ENCODE peak calls at places on chromosomes 6 and 20, in eight cellular contexts. One of them, this sample, is unnamed.

GRCh38 chr20:59802471-59803221 is 130.8 kb downstream of the SYCP2 start:
- DNase-seq in psoas muscle: no peak
- DNase-seq in fibroblast of lung: no peak
- DNase-seq in mucosa of descending colon: no peak
- DNase-seq in CD8-positive, alpha-beta T cell: no peak
- DNase-seq in ascending aorta: no peak
- DNase-seq in pancreas: peak
- DNase-seq in kidney epithelial cell: no peak
- DNase-seq in this sample: no peak

GRCh38 chr6:16397623-16398022 is 159.2 kb downstream of the GMPR start:
- DNase-seq in psoas muscle: no peak
- DNase-seq in fibroblast of lung: peak
- DNase-seq in mucosa of descending colon: no peak
- DNase-seq in CD8-positive, alpha-beta T cell: no peak
- DNase-seq in ascending aorta: no peak
- DNase-seq in pancreas: no peak
- DNase-seq in kidney epithelial cell: no peak
- DNase-seq in this sample: no peak

GRCh38 chr6:163355471-163355991 is 59.0 kb upstream of the QKI start:
- DNase-seq in psoas muscle: peak
- DNase-seq in fibroblast of lung: peak
- DNase-seq in mucosa of descending colon: peak
- DNase-seq in CD8-positive, alpha-beta T cell: no peak
- DNase-seq in ascending aorta: no peak
- DNase-seq in pancreas: no peak
- DNase-seq in kidney epithelial cell: no peak
- DNase-seq in this sample: peak

GRCh38 chr6:163490826-163491577 is 76.5 kb downstream of the QKI start:
- DNase-seq in psoas muscle: peak
- DNase-seq in fibroblast of lung: peak
- DNase-seq in mucosa of descending colon: peak
- DNase-seq in CD8-positive, alpha-beta T cell: no peak
- DNase-seq in ascending aorta: no peak
- DNase-seq in pancreas: peak
- DNase-seq in kidney epithelial cell: no peak
- DNase-seq in this sample: peak

GRCh38 chr6:13413906-13414555 is 73.4 kb downstream of the GFOD1 start:
- DNase-seq in psoas muscle: peak
- DNase-seq in fibroblast of lung: peak
- DNase-seq in mucosa of descending colon: no peak
- DNase-seq in CD8-positive, alpha-beta T cell: peak
- DNase-seq in ascending aorta: peak
- DNase-seq in pancreas: no peak
- DNase-seq in kidney epithelial cell: no peak
- DNase-seq in this sample: no peak

GRCh38 chr6:2244261-2245102 is 923 bp downstream of the GMDS start:
- DNase-seq in psoas muscle: no peak
- DNase-seq in fibroblast of lung: no peak
- DNase-seq in mucosa of descending colon: no peak
- DNase-seq in CD8-positive, alpha-beta T cell: no peak
- DNase-seq in ascending aorta: no peak
- DNase-seq in pancreas: no peak
- DNase-seq in kidney epithelial cell: no peak
- DNase-seq in this sample: no peak

GRCh38 chr6:26576407-26576843 is 20.3 kb upstream of the ABT1 start:
- DNase-seq in psoas muscle: no peak
- DNase-seq in fibroblast of lung: no peak
- DNase-seq in mucosa of descending colon: no peak
- DNase-seq in CD8-positive, alpha-beta T cell: no peak
- DNase-seq in ascending aorta: no peak
- DNase-seq in pancreas: no peak
- DNase-seq in kidney epithelial cell: no peak
- DNase-seq in this sample: no peak

GRCh38 chr6:35170166-35170565 is 29.0 kb upstream of the TCP11 start:
- DNase-seq in psoas muscle: no peak
- DNase-seq in fibroblast of lung: no peak
- DNase-seq in mucosa of descending colon: no peak
- DNase-seq in CD8-positive, alpha-beta T cell: no peak
- DNase-seq in ascending aorta: no peak
- DNase-seq in pancreas: no peak
- DNase-seq in kidney epithelial cell: no peak
- DNase-seq in this sample: peak

GRCh38 chr6:19354181-19354580 is 483.0 kb upstream of the ID4 start:
- DNase-seq in psoas muscle: no peak
- DNase-seq in fibroblast of lung: no peak
- DNase-seq in mucosa of descending colon: no peak
- DNase-seq in CD8-positive, alpha-beta T cell: no peak
- DNase-seq in ascending aorta: no peak
- DNase-seq in pancreas: no peak
- DNase-seq in kidney epithelial cell: no peak
- DNase-seq in this sample: no peak

GRCh38 chr6:158031445-158032353 is 50.0 kb downstream of the SYNJ2 start:
- DNase-seq in psoas muscle: peak
- DNase-seq in fibroblast of lung: peak
- DNase-seq in mucosa of descending colon: no peak
- DNase-seq in CD8-positive, alpha-beta T cell: peak
- DNase-seq in ascending aorta: peak
- DNase-seq in pancreas: peak
- DNase-seq in kidney epithelial cell: peak
- DNase-seq in this sample: peak

GRCh38 chr6:87870606-87871005 is 168.6 kb upstream of the AKIRIN2 start:
- DNase-seq in psoas muscle: no peak
- DNase-seq in fibroblast of lung: peak
- DNase-seq in mucosa of descending colon: no peak
- DNase-seq in CD8-positive, alpha-beta T cell: no peak
- DNase-seq in ascending aorta: no peak
- DNase-seq in pancreas: no peak
- DNase-seq in kidney epithelial cell: no peak
- DNase-seq in this sample: no peak

GRCh38 chr6:97394160-97394748 is 111.2 kb upstream of the MMS22L start:
- DNase-seq in psoas muscle: no peak
- DNase-seq in fibroblast of lung: peak
- DNase-seq in mucosa of descending colon: peak
- DNase-seq in CD8-positive, alpha-beta T cell: peak
- DNase-seq in ascending aorta: no peak
- DNase-seq in pancreas: no peak
- DNase-seq in kidney epithelial cell: peak
- DNase-seq in this sample: peak

GRCh38 chr6:9428416-9429172 is 986.3 kb downstream of the TFAP2A start:
- DNase-seq in psoas muscle: no peak
- DNase-seq in fibroblast of lung: peak
- DNase-seq in mucosa of descending colon: no peak
- DNase-seq in CD8-positive, alpha-beta T cell: no peak
- DNase-seq in ascending aorta: no peak
- DNase-seq in pancreas: no peak
- DNase-seq in kidney epithelial cell: no peak
- DNase-seq in this sample: peak

GRCh38 chr6:109874621-109875020 is 103.5 kb upstream of the GPR6 start:
- DNase-seq in psoas muscle: no peak
- DNase-seq in fibroblast of lung: no peak
- DNase-seq in mucosa of descending colon: no peak
- DNase-seq in CD8-positive, alpha-beta T cell: no peak
- DNase-seq in ascending aorta: no peak
- DNase-seq in pancreas: no peak
- DNase-seq in kidney epithelial cell: no peak
- DNase-seq in this sample: no peak

GRCh38 chr6:41638801-41639555 is 710 bp downstream of the MDFI start:
- DNase-seq in psoas muscle: no peak
- DNase-seq in fibroblast of lung: peak
- DNase-seq in mucosa of descending colon: peak
- DNase-seq in CD8-positive, alpha-beta T cell: no peak
- DNase-seq in ascending aorta: no peak
- DNase-seq in pancreas: no peak
- DNase-seq in kidney epithelial cell: no peak
- DNase-seq in this sample: no peak

GRCh38 chr20:31661625-31662371 is 24.1 kb downstream of the COX4I2 start:
- DNase-seq in psoas muscle: peak
- DNase-seq in fibroblast of lung: peak
- DNase-seq in mucosa of descending colon: peak
- DNase-seq in CD8-positive, alpha-beta T cell: peak
- DNase-seq in ascending aorta: no peak
- DNase-seq in pancreas: peak
- DNase-seq in kidney epithelial cell: no peak
- DNase-seq in this sample: peak

GRCh38 chr6:157492741-157493140 is 111.8 kb downstream of the ZDHHC14 start:
- DNase-seq in psoas muscle: no peak
- DNase-seq in fibroblast of lung: no peak
- DNase-seq in mucosa of descending colon: no peak
- DNase-seq in CD8-positive, alpha-beta T cell: no peak
- DNase-seq in ascending aorta: no peak
- DNase-seq in pancreas: no peak
- DNase-seq in kidney epithelial cell: no peak
- DNase-seq in this sample: no peak

GRCh38 chr6:45619994-45620471 is 242.3 kb upstream of the SUPT3H start:
- DNase-seq in psoas muscle: no peak
- DNase-seq in fibroblast of lung: peak
- DNase-seq in mucosa of descending colon: no peak
- DNase-seq in CD8-positive, alpha-beta T cell: no peak
- DNase-seq in ascending aorta: no peak
- DNase-seq in pancreas: no peak
- DNase-seq in kidney epithelial cell: no peak
- DNase-seq in this sample: peak

GRCh38 chr6:52612336-52613096 is 35.7 kb upstream of the TRAM2 start:
- DNase-seq in psoas muscle: no peak
- DNase-seq in fibroblast of lung: peak
- DNase-seq in mucosa of descending colon: no peak
- DNase-seq in CD8-positive, alpha-beta T cell: no peak
- DNase-seq in ascending aorta: no peak
- DNase-seq in pancreas: no peak
- DNase-seq in kidney epithelial cell: no peak
- DNase-seq in this sample: no peak

GRCh38 chr20:61576372-61576771 is 324.3 kb downstream of the CDH4 start:
- DNase-seq in psoas muscle: no peak
- DNase-seq in fibroblast of lung: no peak
- DNase-seq in mucosa of descending colon: no peak
- DNase-seq in CD8-positive, alpha-beta T cell: no peak
- DNase-seq in ascending aorta: no peak
- DNase-seq in pancreas: no peak
- DNase-seq in kidney epithelial cell: no peak
- DNase-seq in this sample: no peak

DNA sequence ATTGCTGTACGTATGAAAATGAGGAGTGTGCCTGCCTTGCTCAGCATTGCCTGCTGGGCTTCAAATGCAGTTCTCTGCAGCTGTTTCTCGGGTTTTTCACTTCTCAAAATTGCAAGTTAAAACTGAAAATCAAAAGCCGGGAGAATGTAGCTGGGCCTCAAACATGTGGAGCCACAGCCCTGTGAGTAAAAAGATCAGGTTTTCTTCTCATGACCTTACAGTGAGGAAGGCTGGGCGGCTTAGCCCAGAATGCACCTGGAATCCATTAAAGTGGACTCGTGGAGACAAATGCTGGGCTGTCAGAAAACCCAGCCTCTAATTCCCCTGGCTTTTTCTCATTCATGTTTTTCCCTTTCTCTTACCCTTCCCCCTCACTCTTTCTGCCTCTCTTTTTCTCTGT is 34.4 kb downstream of the DSE start:
- DNase-seq in psoas muscle: no peak
- DNase-seq in fibroblast of lung: peak
- DNase-seq in mucosa of descending colon: no peak
- DNase-seq in CD8-positive, alpha-beta T cell: no peak
- DNase-seq in ascending aorta: no peak
- DNase-seq in pancreas: no peak
- DNase-seq in kidney epithelial cell: no peak
- DNase-seq in this sample: peak
- H3K4me3 ChIP-seq in psoas muscle: peak
- H3K4me3 ChIP-seq in fibroblast of lung: peak
- H3K4me3 ChIP-seq in mucosa of descending colon: no peak
- H3K4me3 ChIP-seq in CD8-positive, alpha-beta T cell: no peak
- H3K4me3 ChIP-seq in ascending aorta: peak
- H3K4me3 ChIP-seq in pancreas: no peak
- H3K4me3 ChIP-seq in kidney epithelial cell: no peak
- H3K4me3 ChIP-seq in this sample: no peak

GRCh38 chr20:18466574-18466893 is 296 bp downstream of the DZANK1 start:
- DNase-seq in psoas muscle: no peak
- DNase-seq in fibroblast of lung: no peak
- DNase-seq in mucosa of descending colon: no peak
- DNase-seq in CD8-positive, alpha-beta T cell: no peak
- DNase-seq in ascending aorta: no peak
- DNase-seq in pancreas: no peak
- DNase-seq in kidney epithelial cell: no peak
- DNase-seq in this sample: no peak

GRCh38 chr20:18466894-18467678 is at the start of the genes DZANK1 and POLR3F:
- DNase-seq in psoas muscle: peak
- DNase-seq in fibroblast of lung: peak
- DNase-seq in mucosa of descending colon: peak
- DNase-seq in CD8-positive, alpha-beta T cell: peak
- DNase-seq in ascending aorta: peak
- DNase-seq in pancreas: peak
- DNase-seq in kidney epithelial cell: peak
- DNase-seq in this sample: peak

DNA sequence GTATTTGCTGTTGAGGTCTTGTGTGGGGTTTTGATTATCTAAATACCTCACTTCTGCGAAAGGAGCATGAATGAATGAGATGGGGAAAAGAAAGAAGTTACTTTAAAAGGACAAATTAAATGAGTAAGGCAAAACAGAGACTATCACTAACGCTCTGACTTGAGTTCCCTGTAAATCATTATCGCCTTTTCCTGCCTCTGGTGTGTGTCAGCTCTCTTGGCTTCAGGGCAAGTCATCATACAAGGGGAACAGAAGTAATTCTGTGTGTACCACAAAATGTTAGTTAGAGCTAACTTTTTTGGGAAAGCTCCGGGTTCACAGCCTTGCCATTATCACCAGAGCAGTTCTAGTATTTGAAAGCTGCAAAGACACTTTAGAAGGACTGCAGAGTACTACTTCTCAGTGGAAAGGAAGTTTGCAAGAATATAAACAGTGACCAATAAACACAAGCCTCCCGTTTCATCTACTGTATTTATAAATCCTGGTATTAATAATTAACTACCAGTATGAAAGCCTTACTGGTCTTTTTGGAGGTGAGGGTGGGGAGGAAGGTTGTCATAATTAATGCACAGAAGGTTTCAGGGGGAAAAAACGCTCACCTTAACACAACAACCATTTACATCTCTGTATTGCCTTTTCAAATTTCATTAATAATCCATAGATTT is 1.2 kb downstream of the DZANK1 start:
- DNase-seq in psoas muscle: no peak
- DNase-seq in fibroblast of lung: no peak
- DNase-seq in mucosa of descending colon: no peak
- DNase-seq in CD8-positive, alpha-beta T cell: no peak
- DNase-seq in ascending aorta: no peak
- DNase-seq in pancreas: no peak
- DNase-seq in kidney epithelial cell: peak
- DNase-seq in this sample: no peak
- H3K4me3 ChIP-seq in psoas muscle: no peak
- H3K4me3 ChIP-seq in fibroblast of lung: peak
- H3K4me3 ChIP-seq in mucosa of descending colon: no peak
- H3K4me3 ChIP-seq in CD8-positive, alpha-beta T cell: no peak
- H3K4me3 ChIP-seq in ascending aorta: peak
- H3K4me3 ChIP-seq in pancreas: no peak
- H3K4me3 ChIP-seq in kidney epithelial cell: peak
- H3K4me3 ChIP-seq in this sample: no peak

GRCh38 chr20:36862857-36863668 is 12.9 kb upstream of the TLDC2 start:
- DNase-seq in psoas muscle: peak
- DNase-seq in fibroblast of lung: no peak
- DNase-seq in mucosa of descending colon: no peak
- DNase-seq in CD8-positive, alpha-beta T cell: no peak
- DNase-seq in ascending aorta: no peak
- DNase-seq in pancreas: peak
- DNase-seq in kidney epithelial cell: no peak
- DNase-seq in this sample: no peak
- H3K4me3 ChIP-seq in psoas muscle: peak
- H3K4me3 ChIP-seq in fibroblast of lung: peak
- H3K4me3 ChIP-seq in mucosa of descending colon: peak
- H3K4me3 ChIP-seq in CD8-positive, alpha-beta T cell: no peak
- H3K4me3 ChIP-seq in ascending aorta: peak
- H3K4me3 ChIP-seq in pancreas: peak
- H3K4me3 ChIP-seq in kidney epithelial cell: peak
- H3K4me3 ChIP-seq in this sample: peak

GRCh38 chr6:112268011-112268410 is 13.6 kb upstream of the LAMA4 start:
- DNase-seq in psoas muscle: no peak
- DNase-seq in fibroblast of lung: no peak
- DNase-seq in mucosa of descending colon: no peak
- DNase-seq in CD8-positive, alpha-beta T cell: no peak
- DNase-seq in ascending aorta: no peak
- DNase-seq in pancreas: no peak
- DNase-seq in kidney epithelial cell: no peak
- DNase-seq in this sample: no peak
- H3K4me3 ChIP-seq in psoas muscle: no peak
- H3K4me3 ChIP-seq in fibroblast of lung: no peak
- H3K4me3 ChIP-seq in mucosa of descending colon: no peak
- H3K4me3 ChIP-seq in CD8-positive, alpha-beta T cell: no peak
- H3K4me3 ChIP-seq in ascending aorta: no peak
- H3K4me3 ChIP-seq in pancreas: no peak
- H3K4me3 ChIP-seq in kidney epithelial cell: no peak
- H3K4me3 ChIP-seq in this sample: no peak